ENCODE peak calls at places on chromosomes 16 and 17, in seven cellular contexts. One of them, this sample, is unnamed.

GRCh38 chr17:12549499-12549901 is 116.2 kb upstream of the MYOCD start:
- DNase-seq in memory B cell: no peak
- DNase-seq in AG04450: no peak
- DNase-seq in smooth muscle cell of the brain vasculature: no peak
- DNase-seq in activated CD4-positive, alpha-beta T cell treated with anti-CD3 and anti-CD28 coated beads, Interleukin-2, amount 10 ng/mL, durations not matched to agents 7 days and 5 days: no peak
- DNase-seq in kidney glomerular epithelial cell: no peak
- DNase-seq in cardiac muscle cell: peak
- DNase-seq in this sample: no peak

GRCh38 chr17:76543482-76544122 is 3.8 kb downstream of the PRCD start:
- DNase-seq in kidney glomerular epithelial cell: no peak
- DNase-seq in smooth muscle cell of the brain vasculature: no peak
- DNase-seq in AG04450: no peak
- DNase-seq in memory B cell: no peak
- DNase-seq in activated CD4-positive, alpha-beta T cell treated with anti-CD3 and anti-CD28 coated beads, Interleukin-2, amount 10 ng/mL, durations not matched to agents 7 days and 5 days: no peak
- DNase-seq in cardiac muscle cell: no peak
- DNase-seq in this sample: peak

GRCh38 chr16:2981177-2981898 is 1.1 kb upstream of the PKMYT1 start:
- DNase-seq in cardiac muscle cell: peak
- DNase-seq in kidney glomerular epithelial cell: no peak
- DNase-seq in smooth muscle cell of the brain vasculature: no peak
- DNase-seq in activated CD4-positive, alpha-beta T cell treated with anti-CD3 and anti-CD28 coated beads, Interleukin-2, amount 10 ng/mL, durations not matched to agents 7 days and 5 days: no peak
- DNase-seq in AG04450: no peak
- DNase-seq in memory B cell: no peak
- DNase-seq in this sample: no peak

GRCh38 chr16:76696876-76697275 is 419.7 kb downstream of the CNTNAP4 start:
- DNase-seq in memory B cell: no peak
- DNase-seq in activated CD4-positive, alpha-beta T cell treated with anti-CD3 and anti-CD28 coated beads, Interleukin-2, amount 10 ng/mL, durations not matched to agents 7 days and 5 days: no peak
- DNase-seq in kidney glomerular epithelial cell: no peak
- DNase-seq in smooth muscle cell of the brain vasculature: no peak
- DNase-seq in cardiac muscle cell: no peak
- DNase-seq in AG04450: no peak
- DNase-seq in this sample: no peak

GRCh38 chr17:9790889-9791876 is at the start of gene DHRS7C:
- DNase-seq in smooth muscle cell of the brain vasculature: no peak
- DNase-seq in cardiac muscle cell: peak
- DNase-seq in AG04450: no peak
- DNase-seq in activated CD4-positive, alpha-beta T cell treated with anti-CD3 and anti-CD28 coated beads, Interleukin-2, amount 10 ng/mL, durations not matched to agents 7 days and 5 days: no peak
- DNase-seq in kidney glomerular epithelial cell: no peak
- DNase-seq in memory B cell: no peak
- DNase-seq in this sample: no peak

GRCh38 chr17:41527076-41528023 is 758 bp downstream of the KRT19 start:
- DNase-seq in AG04450: no peak
- DNase-seq in cardiac muscle cell: peak
- DNase-seq in smooth muscle cell of the brain vasculature: no peak
- DNase-seq in activated CD4-positive, alpha-beta T cell treated with anti-CD3 and anti-CD28 coated beads, Interleukin-2, amount 10 ng/mL, durations not matched to agents 7 days and 5 days: no peak
- DNase-seq in kidney glomerular epithelial cell: peak
- DNase-seq in memory B cell: no peak
- DNase-seq in this sample: no peak

GRCh38 chr17:8126306-8127066 is 2.6 kb upstream of the HES7 start:
- DNase-seq in cardiac muscle cell: peak
- DNase-seq in kidney glomerular epithelial cell: peak
- DNase-seq in activated CD4-positive, alpha-beta T cell treated with anti-CD3 and anti-CD28 coated beads, Interleukin-2, amount 10 ng/mL, durations not matched to agents 7 days and 5 days: peak
- DNase-seq in smooth muscle cell of the brain vasculature: no peak
- DNase-seq in memory B cell: peak
- DNase-seq in AG04450: no peak
- DNase-seq in this sample: no peak

GRCh38 chr16:68072038-68072695 is 13.0 kb upstream of the NFATC3 start:
- DNase-seq in kidney glomerular epithelial cell: peak
- DNase-seq in AG04450: no peak
- DNase-seq in cardiac muscle cell: no peak
- DNase-seq in smooth muscle cell of the brain vasculature: peak
- DNase-seq in activated CD4-positive, alpha-beta T cell treated with anti-CD3 and anti-CD28 coated beads, Interleukin-2, amount 10 ng/mL, durations not matched to agents 7 days and 5 days: no peak
- DNase-seq in memory B cell: no peak
- DNase-seq in this sample: no peak

GRCh38 chr16:71404364-71404763 is 37.5 kb downstream of the TLE7 start:
- DNase-seq in memory B cell: no peak
- DNase-seq in smooth muscle cell of the brain vasculature: no peak
- DNase-seq in kidney glomerular epithelial cell: no peak
- DNase-seq in activated CD4-positive, alpha-beta T cell treated with anti-CD3 and anti-CD28 coated beads, Interleukin-2, amount 10 ng/mL, durations not matched to agents 7 days and 5 days: no peak
- DNase-seq in AG04450: no peak
- DNase-seq in cardiac muscle cell: no peak
- DNase-seq in this sample: no peak

GRCh38 chr17:57599271-57600045 is 145.6 kb downstream of the CCDC182 start:
- DNase-seq in memory B cell: no peak
- DNase-seq in AG04450: no peak
- DNase-seq in cardiac muscle cell: no peak
- DNase-seq in activated CD4-positive, alpha-beta T cell treated with anti-CD3 and anti-CD28 coated beads, Interleukin-2, amount 10 ng/mL, durations not matched to agents 7 days and 5 days: peak
- DNase-seq in kidney glomerular epithelial cell: no peak
- DNase-seq in smooth muscle cell of the brain vasculature: no peak
- DNase-seq in this sample: no peak

GRCh38 chr16:69479806-69480205 is 55.4 kb downstream of the CYB5B start:
- DNase-seq in AG04450: no peak
- DNase-seq in activated CD4-positive, alpha-beta T cell treated with anti-CD3 and anti-CD28 coated beads, Interleukin-2, amount 10 ng/mL, durations not matched to agents 7 days and 5 days: no peak
- DNase-seq in smooth muscle cell of the brain vasculature: no peak
- DNase-seq in memory B cell: no peak
- DNase-seq in kidney glomerular epithelial cell: no peak
- DNase-seq in cardiac muscle cell: no peak
- DNase-seq in this sample: no peak

GRCh38 chr16:81095653-81095952 is 592 bp downstream of the GCSH start:
- DNase-seq in memory B cell: no peak
- DNase-seq in AG04450: no peak
- DNase-seq in smooth muscle cell of the brain vasculature: peak
- DNase-seq in cardiac muscle cell: no peak
- DNase-seq in activated CD4-positive, alpha-beta T cell treated with anti-CD3 and anti-CD28 coated beads, Interleukin-2, amount 10 ng/mL, durations not matched to agents 7 days and 5 days: no peak
- DNase-seq in kidney glomerular epithelial cell: peak
- DNase-seq in this sample: no peak

GRCh38 chr17:81260171-81260570 is 21.1 kb downstream of the NDUFAF8 start:
- DNase-seq in kidney glomerular epithelial cell: no peak
- DNase-seq in cardiac muscle cell: no peak
- DNase-seq in memory B cell: no peak
- DNase-seq in AG04450: no peak
- DNase-seq in activated CD4-positive, alpha-beta T cell treated with anti-CD3 and anti-CD28 coated beads, Interleukin-2, amount 10 ng/mL, durations not matched to agents 7 days and 5 days: no peak
- DNase-seq in smooth muscle cell of the brain vasculature: no peak
- DNase-seq in this sample: no peak

GRCh38 chr17:50171371-50172071 is 5.7 kb downstream of the SGCA start:
- DNase-seq in smooth muscle cell of the brain vasculature: no peak
- DNase-seq in memory B cell: no peak
- DNase-seq in kidney glomerular epithelial cell: no peak
- DNase-seq in activated CD4-positive, alpha-beta T cell treated with anti-CD3 and anti-CD28 coated beads, Interleukin-2, amount 10 ng/mL, durations not matched to agents 7 days and 5 days: no peak
- DNase-seq in cardiac muscle cell: no peak
- DNase-seq in AG04450: no peak
- DNase-seq in this sample: no peak

GRCh38 chr16:11405331-11406176 is 60.3 kb downstream of the RMI2 start:
- DNase-seq in cardiac muscle cell: peak
- DNase-seq in kidney glomerular epithelial cell: peak
- DNase-seq in memory B cell: peak
- DNase-seq in smooth muscle cell of the brain vasculature: no peak
- DNase-seq in activated CD4-positive, alpha-beta T cell treated with anti-CD3 and anti-CD28 coated beads, Interleukin-2, amount 10 ng/mL, durations not matched to agents 7 days and 5 days: peak
- DNase-seq in AG04450: no peak
- DNase-seq in this sample: no peak

This sample was measured in pons.